ENCODE peak calls at places on chromosomes 2 and 18, in ten cellular contexts. One of them, this sample, is unnamed.

GRCh38 chr2:171688129-171688465 is 828 bp downstream of the DYNC1I2 start:
- DNase-seq in T-helper 1 cell: no peak
- DNase-seq in naive thymus-derived CD4-positive, alpha-beta T cell: no peak
- DNase-seq in pancreas: no peak
- DNase-seq in activated CD4-positive, alpha-beta T cell treated with anti-CD3 and anti-CD28 coated beads, Interleukin-2, amount 50 U/mL, for 1 hour: no peak
- DNase-seq in activated T-cell treated with anti-CD3 and anti-CD28 coated beads for 24 hours: no peak
- DNase-seq in HT1080: no peak
- DNase-seq in COR-L47: no peak
- DNase-seq in stimulated activated CD4-positive, alpha-beta T cell treated with anti-CD3 and anti-CD28 coated beads, Interleukin-1b, Interleukin-23, amount 100 ng/mL, for 48 hours: no peak
- DNase-seq in memory B cell: peak
- DNase-seq in this sample: no peak

GRCh38 chr2:128276878-128277675 is 41.6 kb downstream of the HS6ST1 start:
- DNase-seq in T-helper 1 cell: no peak
- DNase-seq in naive thymus-derived CD4-positive, alpha-beta T cell: no peak
- DNase-seq in pancreas: no peak
- DNase-seq in activated CD4-positive, alpha-beta T cell treated with anti-CD3 and anti-CD28 coated beads, Interleukin-2, amount 50 U/mL, for 1 hour: no peak
- DNase-seq in activated T-cell treated with anti-CD3 and anti-CD28 coated beads for 24 hours: no peak
- DNase-seq in HT1080: no peak
- DNase-seq in COR-L47: no peak
- DNase-seq in stimulated activated CD4-positive, alpha-beta T cell treated with anti-CD3 and anti-CD28 coated beads, Interleukin-1b, Interleukin-23, amount 100 ng/mL, for 48 hours: no peak
- DNase-seq in memory B cell: no peak
- DNase-seq in this sample: no peak

GRCh38 chr2:127006962-127007361 is 100.0 kb downstream of the BIN1 start:
- DNase-seq in T-helper 1 cell: no peak
- DNase-seq in naive thymus-derived CD4-positive, alpha-beta T cell: no peak
- DNase-seq in pancreas: no peak
- DNase-seq in activated CD4-positive, alpha-beta T cell treated with anti-CD3 and anti-CD28 coated beads, Interleukin-2, amount 50 U/mL, for 1 hour: no peak
- DNase-seq in activated T-cell treated with anti-CD3 and anti-CD28 coated beads for 24 hours: no peak
- DNase-seq in HT1080: no peak
- DNase-seq in COR-L47: no peak
- DNase-seq in stimulated activated CD4-positive, alpha-beta T cell treated with anti-CD3 and anti-CD28 coated beads, Interleukin-1b, Interleukin-23, amount 100 ng/mL, for 48 hours: no peak
- DNase-seq in memory B cell: no peak
- DNase-seq in this sample: no peak

GRCh38 chr2:169069341-169069740 is at the start of gene DHRS9:
- DNase-seq in T-helper 1 cell: no peak
- DNase-seq in naive thymus-derived CD4-positive, alpha-beta T cell: no peak
- DNase-seq in pancreas: no peak
- DNase-seq in activated CD4-positive, alpha-beta T cell treated with anti-CD3 and anti-CD28 coated beads, Interleukin-2, amount 50 U/mL, for 1 hour: no peak
- DNase-seq in activated T-cell treated with anti-CD3 and anti-CD28 coated beads for 24 hours: peak
- DNase-seq in HT1080: peak
- DNase-seq in COR-L47: no peak
- DNase-seq in stimulated activated CD4-positive, alpha-beta T cell treated with anti-CD3 and anti-CD28 coated beads, Interleukin-1b, Interleukin-23, amount 100 ng/mL, for 48 hours: peak
- DNase-seq in memory B cell: no peak
- DNase-seq in this sample: no peak

GRCh38 chr2:227657204-227657845 is 9.3 kb upstream of the SCYGR5 start:
- DNase-seq in T-helper 1 cell: no peak
- DNase-seq in naive thymus-derived CD4-positive, alpha-beta T cell: no peak
- DNase-seq in pancreas: no peak
- DNase-seq in activated CD4-positive, alpha-beta T cell treated with anti-CD3 and anti-CD28 coated beads, Interleukin-2, amount 50 U/mL, for 1 hour: no peak
- DNase-seq in activated T-cell treated with anti-CD3 and anti-CD28 coated beads for 24 hours: no peak
- DNase-seq in HT1080: no peak
- DNase-seq in COR-L47: no peak
- DNase-seq in stimulated activated CD4-positive, alpha-beta T cell treated with anti-CD3 and anti-CD28 coated beads, Interleukin-1b, Interleukin-23, amount 100 ng/mL, for 48 hours: no peak
- DNase-seq in memory B cell: no peak
- DNase-seq in this sample: no peak

GRCh38 chr2:151730242-151730975 is 3.9 kb downstream of the NEB start:
- DNase-seq in T-helper 1 cell: no peak
- DNase-seq in naive thymus-derived CD4-positive, alpha-beta T cell: no peak
- DNase-seq in pancreas: no peak
- DNase-seq in activated CD4-positive, alpha-beta T cell treated with anti-CD3 and anti-CD28 coated beads, Interleukin-2, amount 50 U/mL, for 1 hour: no peak
- DNase-seq in activated T-cell treated with anti-CD3 and anti-CD28 coated beads for 24 hours: no peak
- DNase-seq in HT1080: peak
- DNase-seq in COR-L47: no peak
- DNase-seq in stimulated activated CD4-positive, alpha-beta T cell treated with anti-CD3 and anti-CD28 coated beads, Interleukin-1b, Interleukin-23, amount 100 ng/mL, for 48 hours: no peak
- DNase-seq in memory B cell: no peak
- DNase-seq in this sample: no peak

GRCh38 chr18:59233017-59233410 is 13.1 kb downstream of the GRP start:
- DNase-seq in T-helper 1 cell: no peak
- DNase-seq in naive thymus-derived CD4-positive, alpha-beta T cell: no peak
- DNase-seq in pancreas: no peak
- DNase-seq in activated CD4-positive, alpha-beta T cell treated with anti-CD3 and anti-CD28 coated beads, Interleukin-2, amount 50 U/mL, for 1 hour: no peak
- DNase-seq in activated T-cell treated with anti-CD3 and anti-CD28 coated beads for 24 hours: no peak
- DNase-seq in HT1080: peak
- DNase-seq in COR-L47: no peak
- DNase-seq in stimulated activated CD4-positive, alpha-beta T cell treated with anti-CD3 and anti-CD28 coated beads, Interleukin-1b, Interleukin-23, amount 100 ng/mL, for 48 hours: no peak
- DNase-seq in memory B cell: no peak
- DNase-seq in this sample: no peak

GRCh38 chr18:2958819-2959298 is 54.1 kb downstream of the LPIN2 start:
- DNase-seq in T-helper 1 cell: no peak
- DNase-seq in naive thymus-derived CD4-positive, alpha-beta T cell: no peak
- DNase-seq in pancreas: no peak
- DNase-seq in activated CD4-positive, alpha-beta T cell treated with anti-CD3 and anti-CD28 coated beads, Interleukin-2, amount 50 U/mL, for 1 hour: no peak
- DNase-seq in activated T-cell treated with anti-CD3 and anti-CD28 coated beads for 24 hours: no peak
- DNase-seq in HT1080: no peak
- DNase-seq in COR-L47: no peak
- DNase-seq in stimulated activated CD4-positive, alpha-beta T cell treated with anti-CD3 and anti-CD28 coated beads, Interleukin-1b, Interleukin-23, amount 100 ng/mL, for 48 hours: no peak
- DNase-seq in memory B cell: no peak
- DNase-seq in this sample: no peak

GRCh38 chr2:74427551-74427950 is 6.0 kb downstream of the WDR54 start:
- DNase-seq in T-helper 1 cell: no peak
- DNase-seq in naive thymus-derived CD4-positive, alpha-beta T cell: no peak
- DNase-seq in pancreas: no peak
- DNase-seq in activated CD4-positive, alpha-beta T cell treated with anti-CD3 and anti-CD28 coated beads, Interleukin-2, amount 50 U/mL, for 1 hour: no peak
- DNase-seq in activated T-cell treated with anti-CD3 and anti-CD28 coated beads for 24 hours: no peak
- DNase-seq in HT1080: no peak
- DNase-seq in COR-L47: no peak
- DNase-seq in stimulated activated CD4-positive, alpha-beta T cell treated with anti-CD3 and anti-CD28 coated beads, Interleukin-1b, Interleukin-23, amount 100 ng/mL, for 48 hours: no peak
- DNase-seq in memory B cell: no peak
- DNase-seq in this sample: no peak

GRCh38 chr18:3089579-3089978 is 76.6 kb upstream of the LPIN2 start:
- DNase-seq in T-helper 1 cell: no peak
- DNase-seq in naive thymus-derived CD4-positive, alpha-beta T cell: no peak
- DNase-seq in pancreas: no peak
- DNase-seq in activated CD4-positive, alpha-beta T cell treated with anti-CD3 and anti-CD28 coated beads, Interleukin-2, amount 50 U/mL, for 1 hour: no peak
- DNase-seq in activated T-cell treated with anti-CD3 and anti-CD28 coated beads for 24 hours: no peak
- DNase-seq in HT1080: no peak
- DNase-seq in COR-L47: no peak
- DNase-seq in stimulated activated CD4-positive, alpha-beta T cell treated with anti-CD3 and anti-CD28 coated beads, Interleukin-1b, Interleukin-23, amount 100 ng/mL, for 48 hours: no peak
- DNase-seq in memory B cell: no peak
- DNase-seq in this sample: no peak

GRCh38 chr2:162556996-162557395 is 213.1 kb downstream of the GCA start:
- DNase-seq in T-helper 1 cell: no peak
- DNase-seq in naive thymus-derived CD4-positive, alpha-beta T cell: no peak
- DNase-seq in pancreas: no peak
- DNase-seq in activated CD4-positive, alpha-beta T cell treated with anti-CD3 and anti-CD28 coated beads, Interleukin-2, amount 50 U/mL, for 1 hour: no peak
- DNase-seq in activated T-cell treated with anti-CD3 and anti-CD28 coated beads for 24 hours: no peak
- DNase-seq in HT1080: no peak
- DNase-seq in COR-L47: no peak
- DNase-seq in stimulated activated CD4-positive, alpha-beta T cell treated with anti-CD3 and anti-CD28 coated beads, Interleukin-1b, Interleukin-23, amount 100 ng/mL, for 48 hours: no peak
- DNase-seq in memory B cell: no peak
- DNase-seq in this sample: no peak